ENCODE peak calls at places on chromosome 1, in six cellular contexts. J is PC-3, F is IMR-90, T is H9, N is HCT116, P is A549. S is an unnamed sample.

GRCh38 chr1:204128964-204129896 is 22.6 kb downstream of the ETNK2 start:
- DNase-seq in J (peak; percentile 77), F (peak; percentile 61), T (peak; percentile 88), N (no peak), P (peak; percentile 62), S (peak; percentile 54)

GRCh38 chr1:67213164-67213563 is 46.9 kb downstream of the IL23R start:
- DNase-seq in J (peak; percentile 59), F (peak; percentile 17), T (peak; percentile 39), N (peak; percentile 22), P (peak; percentile 20), S (peak; percentile 8)

GRCh38 chr1:13864760-13865159 is 164.8 kb downstream of the PRDM2 start:
- DNase-seq in J (no peak), F (no peak), T (no peak), N (no peak), P (no peak), S (no peak)

GRCh38 chr1:46198026-46198826 is at the start of gene POMGNT1:
- DNase-seq in J (peak; percentile 65), F (peak; percentile 39), T (peak; percentile 68), N (no peak), P (peak; percentile 57), S (peak; percentile 59)

GRCh38 chr1:12565094-12565965 is 52.7 kb downstream of the DHRS3 start:
- DNase-seq in J (no peak), F (no peak), T (no peak), N (no peak), P (no peak), S (no peak)

GRCh38 chr1:27538793-27539192 is 48.8 kb upstream of the WASF2 start:
- DNase-seq in J (peak; percentile 92), F (peak; percentile 78), T (no peak), N (no peak), P (peak; percentile 50), S (no peak)

GRCh38 chr1:77825356-77825709 is 45.9 kb downstream of the MIGA1 start:
- DNase-seq in J (peak; percentile 74), F (peak; percentile 91), T (no peak), N (peak; percentile 38), P (peak; percentile 68), S (no peak)

GRCh38 chr1:6273380-6273891 is 12.5 kb upstream of the GPR153 start:
- DNase-seq in J (peak; percentile 69), F (peak; percentile 74), T (peak; percentile 76), N (no peak), P (no peak), S (no peak)

GRCh38 chr1:94686882-94687281 is 133.3 kb upstream of the SLC44A3 start:
- DNase-seq in J (no peak), F (no peak), T (no peak), N (no peak), P (no peak), S (no peak)

GRCh38 chr1:16127676-16128337 is 28.1 kb downstream of the EPHA2 start:
- DNase-seq in J (no peak), F (no peak), T (no peak), N (no peak), P (no peak), S (no peak)

GRCh38 chr1:36585760-36586072 is 103.0 kb upstream of the CSF3R start:
- DNase-seq in J (peak; percentile 4), F (no peak), T (no peak), N (no peak), P (no peak), S (no peak)

GRCh38 chr1:54887665-54888071 is 673 bp upstream of the DHCR24 start:
- DNase-seq in J (no peak), F (no peak), T (peak; percentile 41), N (no peak), P (no peak), S (peak; percentile 46)

GRCh38 chr1:54884768-54885167 is 2.2 kb downstream of the DHCR24 start:
- DNase-seq in J (no peak), F (no peak), T (no peak), N (no peak), P (no peak), S (no peak)

GRCh38 chr1:54886724-54887664 is at the start of gene DHCR24:
- DNase-seq in J (peak; percentile 90), F (peak; percentile 76), T (peak; percentile 91), N (peak; percentile 43), P (peak; percentile 71), S (peak; percentile 81)

GRCh38 chr1:54885237-54885679 is 1.7 kb downstream of the DHCR24 start:
- DNase-seq in J (peak; percentile 22), F (no peak), T (no peak), N (no peak), P (no peak), S (no peak)

DNA sequence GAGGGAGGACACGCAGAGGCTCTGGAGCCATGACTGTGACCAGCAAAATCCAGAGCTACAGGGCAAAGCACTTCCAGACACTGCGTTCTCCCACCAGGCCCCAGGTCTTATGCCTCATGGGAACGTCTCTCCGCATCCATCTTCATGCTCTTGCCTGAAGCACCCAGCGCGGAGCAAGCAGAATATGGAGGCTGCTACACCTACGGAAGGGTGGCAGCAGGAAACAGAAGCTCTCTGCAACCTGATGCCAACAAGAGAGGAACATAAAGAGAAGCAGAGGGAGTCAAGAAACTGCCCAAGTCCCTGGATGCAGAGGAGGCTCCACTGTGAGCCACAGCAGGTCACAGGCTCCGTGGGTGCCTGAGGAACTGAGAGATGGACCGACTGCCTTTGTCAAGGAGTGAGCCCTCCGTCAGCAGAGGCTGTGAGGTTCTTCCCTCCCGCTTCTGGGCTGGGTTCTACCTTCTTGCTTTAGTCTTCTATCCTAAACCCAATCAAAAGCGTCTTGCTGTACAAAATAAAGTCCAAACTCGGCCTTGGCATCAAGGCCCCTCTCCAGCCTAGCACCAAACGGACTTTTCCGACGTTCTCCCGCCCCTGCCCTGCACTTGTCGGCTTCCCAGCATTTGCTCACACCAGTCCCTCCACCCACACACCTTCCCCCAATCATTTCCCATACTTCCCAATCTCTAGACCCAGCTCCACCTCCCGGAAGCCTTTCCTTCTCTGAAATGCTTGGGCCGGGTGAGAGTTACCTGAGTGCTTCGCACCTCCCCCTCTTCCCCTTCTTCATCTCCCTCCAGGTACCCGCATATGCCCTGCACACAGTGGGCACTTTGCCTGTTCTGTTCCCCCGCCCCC is 902 bp downstream of the DHCR24 start:
- DNase-seq in J (peak; percentile 82), F (no peak), T (no peak), N (peak; percentile 61), P (no peak), S (no peak)
- H3K4me2 ChIP-seq in J (peak overlapping the region; percentile 89), F (peak overlapping the region; percentile 68), T (peak overlapping the region; percentile 92), N (peak overlapping the region; percentile 77), P (peak overlapping the region; percentile 82), S (peak overlapping the region; percentile 78)

DNA sequence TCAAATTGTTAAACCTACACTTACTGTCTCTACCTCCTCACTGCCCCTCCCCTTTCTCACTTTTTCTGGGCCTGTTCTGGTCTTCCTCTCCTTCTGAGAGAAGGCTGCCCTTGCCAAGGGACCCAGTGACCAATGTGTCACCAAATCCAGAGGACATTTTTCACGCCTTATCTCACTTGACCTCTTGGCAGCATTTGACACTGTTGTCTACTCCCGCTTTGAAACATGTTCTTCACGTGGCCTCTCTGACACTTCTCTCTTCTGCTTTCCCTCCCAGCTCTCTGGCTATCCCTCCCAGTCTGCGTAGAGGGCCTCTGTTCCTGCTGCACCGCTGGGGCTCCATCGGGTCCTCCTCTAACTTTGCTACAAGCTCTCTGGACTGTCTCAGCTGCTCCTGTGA is 25.3 kb downstream of the KCNQ4 start:
- DNase-seq in J (no peak), F (no peak), T (no peak), N (no peak), P (no peak), S (no peak)
- H3K4me2 ChIP-seq in J (no peak overlapping the region), F (no peak overlapping the region), T (no peak overlapping the region), N (no peak overlapping the region), P (no peak overlapping the region), S (no peak overlapping the region)

DNA sequence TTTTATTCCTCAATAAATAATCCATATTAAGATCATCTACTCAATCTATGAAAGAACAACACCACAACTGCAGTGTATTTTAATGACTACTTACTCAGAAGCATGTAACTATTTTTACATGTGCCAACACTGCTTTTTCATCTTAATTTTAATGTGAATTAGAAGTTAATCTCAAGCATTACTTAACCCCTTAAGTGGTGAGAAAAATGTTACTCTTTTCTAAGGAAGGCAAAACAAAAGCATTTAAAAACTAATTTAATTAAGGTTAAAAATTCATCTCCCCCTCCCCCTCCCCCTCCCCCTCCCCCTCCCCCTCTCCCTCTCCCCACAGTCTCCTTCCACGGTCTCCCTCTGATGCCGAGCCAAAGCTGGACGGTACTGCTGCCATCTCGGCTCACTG is 27.4 kb upstream of the HP1BP3 start:
- DNase-seq in J (no peak), F (no peak), T (no peak), N (no peak), P (no peak), S (no peak)
- H3K4me2 ChIP-seq in J (no peak overlapping the region), F (no peak overlapping the region), T (no peak overlapping the region), N (no peak overlapping the region), P (peak overlapping the region; percentile 58), S (no peak overlapping the region)

GRCh38 chr1:29675481-29676263 is 439.4 kb downstream of the PTPRU start:
- DNase-seq in J (no peak), F (no peak), T (peak; percentile 22), N (no peak), P (no peak), S (no peak)
- H3K4me2 ChIP-seq in J (no peak overlapping the region), F (no peak overlapping the region), T (no peak overlapping the region), N (no peak overlapping the region), P (no peak overlapping the region), S (no peak overlapping the region)

GRCh38 chr1:212149566-212149965 is 114.0 kb downstream of the DTL start:
- DNase-seq in J (no peak), F (no peak), T (no peak), N (no peak), P (no peak), S (no peak)

GRCh38 chr1:212155219-212155618 is 119.7 kb downstream of the DTL start:
- DNase-seq in J (no peak), F (no peak), T (no peak), N (no peak), P (no peak), S (no peak)

GRCh38 chr1:212152869-212153268 is 117.3 kb downstream of the DTL start:
- DNase-seq in J (no peak), F (no peak), T (no peak), N (no peak), P (no peak), S (no peak)

GRCh38 chr1:212153635-212154034 is 118.1 kb downstream of the DTL start:
- DNase-seq in J (no peak), F (no peak), T (no peak), N (no peak), P (no peak), S (no peak)

DNA sequence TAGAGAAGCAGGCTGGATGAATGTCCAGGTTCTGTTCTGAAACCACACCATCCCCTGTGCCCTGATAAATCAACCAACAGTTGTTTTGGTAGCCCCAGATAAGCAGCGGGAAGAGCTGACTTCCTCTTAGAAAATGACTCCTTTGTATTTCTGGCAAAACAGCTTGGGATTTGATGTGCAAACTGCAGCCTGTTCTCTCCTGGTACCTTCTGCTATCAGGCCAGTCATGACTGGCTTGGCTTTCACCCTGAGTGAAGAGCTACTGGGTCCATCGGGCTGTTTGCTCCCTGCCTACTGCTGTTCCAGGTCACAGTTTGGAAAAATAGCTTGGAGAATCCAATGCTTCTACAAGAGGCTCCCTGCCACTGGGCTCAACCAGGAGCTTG is 116.8 kb downstream of the DTL start:
- DNase-seq in J (no peak), F (no peak), T (no peak), N (no peak), P (no peak), S (no peak)
- H3K4me2 ChIP-seq in J (no peak overlapping the region), F (no peak overlapping the region), T (no peak overlapping the region), N (no peak overlapping the region), P (no peak overlapping the region), S (no peak overlapping the region)